ENCODE peak calls at places on chromosome 14, in eight cellular contexts. One of them, this sample, is unnamed.

GRCh38 chr14:60720391-60720790 is 3.8 kb downstream of the SIX4 start:
- DNase-seq in GM23338: no peak
- DNase-seq in dorsolateral prefrontal cortex: no peak
- DNase-seq in naive thymus-derived CD4-positive, alpha-beta T cell: no peak
- DNase-seq in tibial artery: no peak
- DNase-seq in heart left ventricle: no peak
- DNase-seq in endothelial cell of umbilical vein: no peak
- DNase-seq in psoas muscle: no peak
- DNase-seq in this sample: no peak

GRCh38 chr14:105857816-105858675 is 331.7 kb downstream of the TMEM121 start:
- DNase-seq in endothelial cell of umbilical vein: no peak
- DNase-seq in psoas muscle: no peak
- DNase-seq in dorsolateral prefrontal cortex: no peak
- DNase-seq in naive thymus-derived CD4-positive, alpha-beta T cell: no peak
- DNase-seq in GM23338: no peak
- DNase-seq in heart left ventricle: peak
- DNase-seq in tibial artery: peak
- DNase-seq in this sample: no peak

GRCh38 chr14:88245321-88245720 is 77.7 kb downstream of the KCNK10 start:
- DNase-seq in endothelial cell of umbilical vein: no peak
- DNase-seq in naive thymus-derived CD4-positive, alpha-beta T cell: no peak
- DNase-seq in tibial artery: no peak
- DNase-seq in GM23338: peak
- DNase-seq in dorsolateral prefrontal cortex: no peak
- DNase-seq in heart left ventricle: no peak
- DNase-seq in psoas muscle: no peak
- DNase-seq in this sample: no peak

GRCh38 chr14:36217732-36218131 is 41.2 kb upstream of the PTCSC3 start:
- DNase-seq in dorsolateral prefrontal cortex: no peak
- DNase-seq in heart left ventricle: no peak
- DNase-seq in tibial artery: no peak
- DNase-seq in GM23338: no peak
- DNase-seq in naive thymus-derived CD4-positive, alpha-beta T cell: no peak
- DNase-seq in endothelial cell of umbilical vein: no peak
- DNase-seq in psoas muscle: no peak
- DNase-seq in this sample: no peak

GRCh38 chr14:100905166-100905565 is 1.6 kb upstream of the RTL1 start:
- DNase-seq in naive thymus-derived CD4-positive, alpha-beta T cell: no peak
- DNase-seq in GM23338: no peak
- DNase-seq in tibial artery: no peak
- DNase-seq in heart left ventricle: no peak
- DNase-seq in dorsolateral prefrontal cortex: no peak
- DNase-seq in endothelial cell of umbilical vein: no peak
- DNase-seq in psoas muscle: no peak
- DNase-seq in this sample: no peak

GRCh38 chr14:36859119-36859518 is 197.5 kb downstream of the PAX9 start:
- DNase-seq in dorsolateral prefrontal cortex: no peak
- DNase-seq in endothelial cell of umbilical vein: no peak
- DNase-seq in naive thymus-derived CD4-positive, alpha-beta T cell: no peak
- DNase-seq in heart left ventricle: no peak
- DNase-seq in psoas muscle: no peak
- DNase-seq in tibial artery: no peak
- DNase-seq in GM23338: no peak
- DNase-seq in this sample: no peak

GRCh38 chr14:84343637-84344036 is 1186.3 kb upstream of the FLRT2 start:
- DNase-seq in naive thymus-derived CD4-positive, alpha-beta T cell: no peak
- DNase-seq in GM23338: no peak
- DNase-seq in heart left ventricle: no peak
- DNase-seq in tibial artery: no peak
- DNase-seq in endothelial cell of umbilical vein: peak
- DNase-seq in dorsolateral prefrontal cortex: no peak
- DNase-seq in psoas muscle: no peak
- DNase-seq in this sample: no peak

GRCh38 chr14:89121961-89122675 is 294.9 kb downstream of the FOXN3 start:
- DNase-seq in endothelial cell of umbilical vein: no peak
- DNase-seq in naive thymus-derived CD4-positive, alpha-beta T cell: no peak
- DNase-seq in dorsolateral prefrontal cortex: peak
- DNase-seq in GM23338: peak
- DNase-seq in heart left ventricle: no peak
- DNase-seq in psoas muscle: no peak
- DNase-seq in tibial artery: no peak
- DNase-seq in this sample: no peak

GRCh38 chr14:102988054-102988453 is 65.6 kb downstream of the AMN start:
- DNase-seq in GM23338: no peak
- DNase-seq in tibial artery: no peak
- DNase-seq in heart left ventricle: no peak
- DNase-seq in psoas muscle: no peak
- DNase-seq in naive thymus-derived CD4-positive, alpha-beta T cell: no peak
- DNase-seq in endothelial cell of umbilical vein: peak
- DNase-seq in dorsolateral prefrontal cortex: no peak
- DNase-seq in this sample: no peak

GRCh38 chr14:39038542-39038941 is 64.5 kb downstream of the SEC23A start:
- DNase-seq in naive thymus-derived CD4-positive, alpha-beta T cell: no peak
- DNase-seq in psoas muscle: no peak
- DNase-seq in GM23338: no peak
- DNase-seq in tibial artery: no peak
- DNase-seq in heart left ventricle: no peak
- DNase-seq in dorsolateral prefrontal cortex: no peak
- DNase-seq in endothelial cell of umbilical vein: no peak
- DNase-seq in this sample: no peak

GRCh38 chr14:97459180-97459579 is 662.0 kb downstream of the VRK1 start:
- DNase-seq in tibial artery: no peak
- DNase-seq in GM23338: peak
- DNase-seq in endothelial cell of umbilical vein: no peak
- DNase-seq in psoas muscle: no peak
- DNase-seq in naive thymus-derived CD4-positive, alpha-beta T cell: no peak
- DNase-seq in heart left ventricle: no peak
- DNase-seq in dorsolateral prefrontal cortex: no peak
- DNase-seq in this sample: peak

GRCh38 chr14:68124885-68125731 is 305.5 kb downstream of the RAD51B start:
- DNase-seq in endothelial cell of umbilical vein: no peak
- DNase-seq in GM23338: no peak
- DNase-seq in tibial artery: no peak
- DNase-seq in psoas muscle: no peak
- DNase-seq in heart left ventricle: no peak
- DNase-seq in dorsolateral prefrontal cortex: no peak
- DNase-seq in naive thymus-derived CD4-positive, alpha-beta T cell: no peak
- DNase-seq in this sample: no peak

GRCh38 chr14:102090713-102091112 is 3.9 kb upstream of the HSP90AA1 start:
- DNase-seq in dorsolateral prefrontal cortex: no peak
- DNase-seq in naive thymus-derived CD4-positive, alpha-beta T cell: no peak
- DNase-seq in endothelial cell of umbilical vein: no peak
- DNase-seq in GM23338: no peak
- DNase-seq in psoas muscle: no peak
- DNase-seq in tibial artery: no peak
- DNase-seq in heart left ventricle: no peak
- DNase-seq in this sample: no peak

GRCh38 chr14:52463375-52463774 is 88.9 kb downstream of the TXNDC16 start:
- DNase-seq in psoas muscle: no peak
- DNase-seq in heart left ventricle: no peak
- DNase-seq in naive thymus-derived CD4-positive, alpha-beta T cell: no peak
- DNase-seq in GM23338: no peak
- DNase-seq in tibial artery: no peak
- DNase-seq in endothelial cell of umbilical vein: no peak
- DNase-seq in dorsolateral prefrontal cortex: no peak
- DNase-seq in this sample: no peak

DNA sequence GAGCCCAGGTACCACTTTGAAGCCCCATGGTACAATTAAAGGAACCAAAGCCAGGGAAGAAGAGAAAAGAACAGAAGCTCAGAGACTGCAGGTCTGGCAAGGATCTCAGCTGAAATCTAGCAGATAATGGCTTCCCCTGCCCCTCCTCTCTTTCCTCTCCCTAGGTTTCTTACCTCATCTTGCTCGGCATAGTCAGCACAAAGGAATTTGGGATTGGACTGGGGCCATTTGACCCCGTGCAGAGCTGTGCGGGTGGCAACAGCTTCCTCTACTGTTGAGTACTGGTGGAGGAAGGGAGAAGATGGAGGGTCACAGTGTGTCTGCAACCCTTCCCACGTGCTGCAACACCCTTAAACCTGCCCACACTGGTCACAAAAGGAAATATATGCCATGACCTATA is 4.7 kb upstream of the CDH24 start:
- DNase-seq in heart left ventricle: no peak
- DNase-seq in endothelial cell of umbilical vein: peak
- DNase-seq in dorsolateral prefrontal cortex: no peak
- DNase-seq in psoas muscle: peak
- DNase-seq in tibial artery: peak
- DNase-seq in GM23338: no peak
- DNase-seq in naive thymus-derived CD4-positive, alpha-beta T cell: no peak
- DNase-seq in this sample: peak
- H3K27ac ChIP-seq in heart left ventricle: no peak
- H3K27ac ChIP-seq in endothelial cell of umbilical vein: peak
- H3K27ac ChIP-seq in dorsolateral prefrontal cortex: no peak
- H3K27ac ChIP-seq in psoas muscle: peak
- H3K27ac ChIP-seq in tibial artery: peak
- H3K27ac ChIP-seq in GM23338: peak
- H3K27ac ChIP-seq in naive thymus-derived CD4-positive, alpha-beta T cell: no peak
- H3K27ac ChIP-seq in this sample: no peak

GRCh38 chr14:64966976-64967375 is 5.2 kb downstream of the RAB15 start:
- DNase-seq in endothelial cell of umbilical vein: no peak
- DNase-seq in naive thymus-derived CD4-positive, alpha-beta T cell: no peak
- DNase-seq in dorsolateral prefrontal cortex: no peak
- DNase-seq in psoas muscle: no peak
- DNase-seq in heart left ventricle: no peak
- DNase-seq in tibial artery: no peak
- DNase-seq in GM23338: no peak
- DNase-seq in this sample: no peak
- H3K27ac ChIP-seq in endothelial cell of umbilical vein: no peak
- H3K27ac ChIP-seq in naive thymus-derived CD4-positive, alpha-beta T cell: no peak
- H3K27ac ChIP-seq in dorsolateral prefrontal cortex: no peak
- H3K27ac ChIP-seq in psoas muscle: no peak
- H3K27ac ChIP-seq in heart left ventricle: no peak
- H3K27ac ChIP-seq in tibial artery: no peak
- H3K27ac ChIP-seq in GM23338: no peak
- H3K27ac ChIP-seq in this sample: no peak

GRCh38 chr14:21090940-21091663 is 7.4 kb downstream of the ZNF219 start:
- DNase-seq in endothelial cell of umbilical vein: no peak
- DNase-seq in tibial artery: no peak
- DNase-seq in GM23338: no peak
- DNase-seq in dorsolateral prefrontal cortex: no peak
- DNase-seq in psoas muscle: no peak
- DNase-seq in heart left ventricle: no peak
- DNase-seq in naive thymus-derived CD4-positive, alpha-beta T cell: no peak
- DNase-seq in this sample: no peak

GRCh38 chr14:21091784-21092146 is 6.7 kb downstream of the ZNF219 start:
- DNase-seq in naive thymus-derived CD4-positive, alpha-beta T cell: no peak
- DNase-seq in endothelial cell of umbilical vein: no peak
- DNase-seq in dorsolateral prefrontal cortex: no peak
- DNase-seq in psoas muscle: no peak
- DNase-seq in heart left ventricle: no peak
- DNase-seq in tibial artery: no peak
- DNase-seq in GM23338: no peak
- DNase-seq in this sample: no peak

GRCh38 chr14:21093769-21094681 is 4.4 kb downstream of the ZNF219 start:
- DNase-seq in endothelial cell of umbilical vein: no peak
- DNase-seq in GM23338: peak
- DNase-seq in psoas muscle: no peak
- DNase-seq in dorsolateral prefrontal cortex: no peak
- DNase-seq in naive thymus-derived CD4-positive, alpha-beta T cell: no peak
- DNase-seq in heart left ventricle: no peak
- DNase-seq in tibial artery: no peak
- DNase-seq in this sample: no peak

GRCh38 chr14:21092147-21093011 is 6.1 kb downstream of the ZNF219 start:
- DNase-seq in GM23338: peak
- DNase-seq in heart left ventricle: peak
- DNase-seq in psoas muscle: peak
- DNase-seq in naive thymus-derived CD4-positive, alpha-beta T cell: peak
- DNase-seq in tibial artery: peak
- DNase-seq in endothelial cell of umbilical vein: peak
- DNase-seq in dorsolateral prefrontal cortex: peak
- DNase-seq in this sample: peak

DNA sequence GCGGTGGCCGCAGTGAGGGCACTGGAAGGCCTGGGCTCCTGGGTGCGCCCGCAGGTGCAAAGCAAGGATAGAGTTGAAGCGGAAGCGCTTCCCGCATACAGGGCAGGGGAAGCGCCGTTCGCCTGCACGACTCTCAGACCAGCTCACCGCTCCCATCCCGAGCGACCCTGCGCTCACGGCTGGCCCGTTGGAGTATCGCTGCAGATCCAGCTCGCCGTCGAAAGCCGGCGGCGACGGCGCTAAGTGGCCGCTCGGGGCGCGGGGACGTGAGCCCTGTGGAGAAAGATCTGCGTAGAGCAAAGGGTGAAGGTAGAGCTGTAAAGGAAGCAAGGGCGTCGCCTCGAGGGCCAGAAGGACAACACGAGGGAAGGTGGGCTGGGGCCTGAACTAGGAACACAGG is 5.4 kb downstream of the ZNF219 start:
- DNase-seq in psoas muscle: no peak
- DNase-seq in dorsolateral prefrontal cortex: no peak
- DNase-seq in endothelial cell of umbilical vein: no peak
- DNase-seq in tibial artery: no peak
- DNase-seq in heart left ventricle: no peak
- DNase-seq in naive thymus-derived CD4-positive, alpha-beta T cell: no peak
- DNase-seq in GM23338: no peak
- DNase-seq in this sample: no peak
- H3K27ac ChIP-seq in psoas muscle: no peak
- H3K27ac ChIP-seq in dorsolateral prefrontal cortex: peak
- H3K27ac ChIP-seq in endothelial cell of umbilical vein: no peak
- H3K27ac ChIP-seq in tibial artery: no peak
- H3K27ac ChIP-seq in heart left ventricle: no peak
- H3K27ac ChIP-seq in naive thymus-derived CD4-positive, alpha-beta T cell: no peak
- H3K27ac ChIP-seq in GM23338: peak
- H3K27ac ChIP-seq in this sample: no peak

GRCh38 chr14:77044776-77045569 is 16.5 kb upstream of the IRF2BPL start:
- DNase-seq in tibial artery: peak
- DNase-seq in GM23338: peak
- DNase-seq in endothelial cell of umbilical vein: peak
- DNase-seq in dorsolateral prefrontal cortex: no peak
- DNase-seq in heart left ventricle: peak
- DNase-seq in psoas muscle: peak
- DNase-seq in naive thymus-derived CD4-positive, alpha-beta T cell: no peak
- DNase-seq in this sample: peak

GRCh38 chr14:77043177-77043983 is 14.9 kb upstream of the IRF2BPL start:
- DNase-seq in psoas muscle: peak
- DNase-seq in heart left ventricle: peak
- DNase-seq in naive thymus-derived CD4-positive, alpha-beta T cell: no peak
- DNase-seq in dorsolateral prefrontal cortex: peak
- DNase-seq in GM23338: no peak
- DNase-seq in endothelial cell of umbilical vein: peak
- DNase-seq in tibial artery: peak
- DNase-seq in this sample: no peak

GRCh38 chr14:77043984-77044485 is 15.5 kb upstream of the IRF2BPL start:
- DNase-seq in psoas muscle: no peak
- DNase-seq in naive thymus-derived CD4-positive, alpha-beta T cell: no peak
- DNase-seq in endothelial cell of umbilical vein: no peak
- DNase-seq in tibial artery: no peak
- DNase-seq in heart left ventricle: no peak
- DNase-seq in dorsolateral prefrontal cortex: no peak
- DNase-seq in GM23338: no peak
- DNase-seq in this sample: no peak

GRCh38 chr14:77046706-77047105 is 18.2 kb upstream of the IRF2BPL start:
- DNase-seq in heart left ventricle: no peak
- DNase-seq in tibial artery: no peak
- DNase-seq in naive thymus-derived CD4-positive, alpha-beta T cell: no peak
- DNase-seq in GM23338: no peak
- DNase-seq in dorsolateral prefrontal cortex: no peak
- DNase-seq in endothelial cell of umbilical vein: no peak
- DNase-seq in psoas muscle: no peak
- DNase-seq in this sample: peak

DNA sequence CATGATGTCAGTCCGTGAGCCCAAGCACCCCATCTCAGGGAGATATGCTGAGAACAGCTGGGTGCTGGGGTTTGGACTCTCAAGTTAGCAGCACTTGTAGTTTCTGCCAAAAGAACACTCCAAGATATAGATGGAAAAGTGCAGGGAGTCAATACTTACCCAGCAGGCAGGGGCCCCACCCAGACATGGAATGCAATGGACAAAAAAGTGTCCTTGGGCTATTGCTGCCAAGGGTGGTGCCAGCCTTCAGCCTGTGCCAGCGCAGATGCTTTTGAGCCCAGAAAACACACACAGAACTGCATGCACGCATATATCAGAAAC is 17.0 kb upstream of the IRF2BPL start:
- DNase-seq in naive thymus-derived CD4-positive, alpha-beta T cell: no peak
- DNase-seq in endothelial cell of umbilical vein: no peak
- DNase-seq in tibial artery: no peak
- DNase-seq in dorsolateral prefrontal cortex: no peak
- DNase-seq in GM23338: no peak
- DNase-seq in heart left ventricle: no peak
- DNase-seq in psoas muscle: no peak
- DNase-seq in this sample: peak
- H3K27ac ChIP-seq in naive thymus-derived CD4-positive, alpha-beta T cell: no peak
- H3K27ac ChIP-seq in endothelial cell of umbilical vein: no peak
- H3K27ac ChIP-seq in tibial artery: peak
- H3K27ac ChIP-seq in dorsolateral prefrontal cortex: peak
- H3K27ac ChIP-seq in GM23338: no peak
- H3K27ac ChIP-seq in heart left ventricle: peak
- H3K27ac ChIP-seq in psoas muscle: peak
- H3K27ac ChIP-seq in this sample: no peak

This sample was measured in small intestine.